ENCODE peak calls at places on chromosome 22, in six cellular contexts. C is WTC11, Q is astrocyte of the cerebellum, U is progenitor cell of endocrine pancreas, H is ovary, I is breast epithelium. K is an unnamed sample.

GRCh38 chr22:26172389-26172990 is 3.2 kb downstream of the SEZ6L start:
- DNase-seq in I (no peak), C (peak), Q (no peak), U (peak), H (no peak), K (peak)

GRCh38 chr22:39068033-39068785 is 8.9 kb upstream of the APOBEC3G start:
- DNase-seq in H (no peak), C (no peak), U (no peak), I (no peak), Q (no peak), K (no peak)

GRCh38 chr22:28920757-28921584 is 37.6 kb downstream of the ZNRF3 start:
- DNase-seq in Q (no peak), H (no peak), U (no peak), I (no peak), C (no peak), K (no peak)

GRCh38 chr22:30472994-30473720 is 1.3 kb upstream of the SEC14L3 start:
- DNase-seq in C (no peak), I (no peak), Q (no peak), H (no peak), U (no peak), K (no peak)

GRCh38 chr22:29069476-29069875 is 3.4 kb upstream of the KREMEN1 start:
- DNase-seq in C (no peak), U (no peak), Q (no peak), I (no peak), H (no peak), K (no peak)

GRCh38 chr22:44159811-44160210 is 20.9 kb upstream of the PARVG start:
- DNase-seq in C (no peak), H (no peak), U (no peak), Q (no peak), I (no peak), K (no peak)

GRCh38 chr22:37609240-37610152 is 862 bp downstream of the GGA1 start:
- DNase-seq in C (no peak), I (no peak), Q (no peak), H (no peak), U (no peak), K (no peak)

GRCh38 chr22:48546653-48547424 is 1280.8 kb downstream of the BRD1 start:
- DNase-seq in U (no peak), Q (no peak), C (no peak), I (no peak), H (no peak), K (no peak)

GRCh38 chr22:36541831-36542391 is 12.9 kb upstream of the EIF3D start:
- DNase-seq in C (no peak), Q (peak), I (no peak), U (no peak), H (no peak), K (peak)

GRCh38 chr22:26903030-26903856 is 245.9 kb downstream of the MIAT start:
- DNase-seq in I (no peak), H (peak), C (peak), Q (no peak), U (no peak), K (no peak)

GRCh38 chr22:48832592-48832991 is 995.1 kb downstream of the BRD1 start:
- DNase-seq in H (no peak), C (no peak), Q (no peak), U (no peak), I (no peak), K (no peak)

GRCh38 chr22:48748860-48749554 is 1078.7 kb downstream of the BRD1 start:
- DNase-seq in C (no peak), U (no peak), Q (no peak), I (no peak), H (no peak), K (no peak)

GRCh38 chr22:34096770-34097169 is 176.5 kb upstream of the LARGE1 start:
- DNase-seq in H (no peak), Q (no peak), C (no peak), U (no peak), I (no peak), K (no peak)

GRCh38 chr22:42646569-42647525 is 2.3 kb downstream of the CYB5R3 start:
- DNase-seq in U (no peak), I (peak), H (peak), C (no peak), Q (no peak), K (no peak)

GRCh38 chr22:39133871-39134270 is 18.6 kb downstream of the CBX7 start:
- DNase-seq in I (no peak), U (no peak), H (no peak), Q (no peak), C (no peak), K (no peak)

GRCh38 chr22:30262917-30263741 is 3.5 kb downstream of the OSM start:
- DNase-seq in U (peak), C (peak), I (peak), Q (no peak), H (peak), K (peak)

GRCh38 chr22:49083607-49084006 is 744.1 kb downstream of the BRD1 start:
- DNase-seq in U (no peak), I (no peak), C (no peak), H (no peak), Q (no peak), K (no peak)

GRCh38 chr22:29062286-29062949 is 787 bp upstream of the C22orf31 start:
- DNase-seq in Q (no peak), H (no peak), C (no peak), U (no peak), I (peak), K (no peak)

GRCh38 chr22:37410174-37411055 is 16.9 kb downstream of the ELFN2 start:
- DNase-seq in H (no peak), U (no peak), Q (no peak), C (no peak), I (no peak), K (no peak)

GRCh38 chr22:23763579-23764331 is 965 bp downstream of the C22orf15 start:
- DNase-seq in C (peak), H (no peak), Q (no peak), I (no peak), U (no peak), K (no peak)

GRCh38 chr22:26553056-26553752 is 36.7 kb downstream of the TPST2 start:
- DNase-seq in I (no peak), H (no peak), U (no peak), Q (peak), C (no peak), K (no peak)

GRCh38 chr22:44395116-44396005 is 82.6 kb upstream of the SHISAL1 start:
- DNase-seq in C (no peak), H (peak), Q (no peak), I (no peak), U (no peak), K (no peak)

GRCh38 chr22:21909871-21910270 is 42.4 kb upstream of the MAPK1 start:
- DNase-seq in I (no peak), C (no peak), U (no peak), Q (no peak), H (no peak), K (no peak)

GRCh38 chr22:24067587-24068376 is 56.7 kb downstream of the CABIN1 start:
- DNase-seq in U (no peak), I (peak), Q (no peak), C (no peak), H (no peak), K (no peak)

GRCh38 chr22:40408718-40409612 is 38.6 kb downstream of the SGSM3 start:
- DNase-seq in U (no peak), H (no peak), C (no peak), Q (no peak), I (no peak), K (no peak)

GRCh38 chr22:43004362-43005035 is 10.4 kb downstream of the PACSIN2 start:
- DNase-seq in I (no peak), C (no peak), Q (peak), U (no peak), H (no peak), K (peak)

GRCh38 chr22:43925433-43926348 is 2.1 kb downstream of the PNPLA3 start:
- DNase-seq in U (no peak), C (peak), I (peak), Q (no peak), H (no peak), K (no peak)

GRCh38 chr22:47294571-47294970 is 532.1 kb downstream of the TBC1D22A start:
- DNase-seq in H (no peak), U (no peak), Q (no peak), C (no peak), I (no peak), K (no peak)

GRCh38 chr22:24429411-24430365 is 2.3 kb downstream of the ADORA2A start:
- DNase-seq in H (no peak), U (no peak), I (no peak), Q (no peak), C (no peak), K (no peak)

GRCh38 chr22:30733081-30733680 is 38.5 kb downstream of the OSBP2 start:
- DNase-seq in H (no peak), I (no peak), U (no peak), Q (peak), C (no peak), K (no peak)

GRCh38 chr22:25763239-25763777 is 21.3 kb downstream of the MYO18B start:
- DNase-seq in C (no peak), H (no peak), U (no peak), I (no peak), Q (no peak), K (no peak)

GRCh38 chr22:43267332-43267731 is 75.8 kb downstream of the SCUBE1 start:
- DNase-seq in C (no peak), Q (no peak), I (no peak), U (no peak), H (no peak), K (no peak)

GRCh38 chr22:30249049-30250038 is 2.8 kb upstream of the LIF start:
- DNase-seq in Q (no peak), U (no peak), I (no peak), H (peak), C (no peak), K (peak)

GRCh38 chr22:23219787-23220484 is 39.6 kb downstream of the BCR start:
- DNase-seq in I (no peak), U (no peak), H (no peak), Q (no peak), C (no peak), K (peak)

DNA sequence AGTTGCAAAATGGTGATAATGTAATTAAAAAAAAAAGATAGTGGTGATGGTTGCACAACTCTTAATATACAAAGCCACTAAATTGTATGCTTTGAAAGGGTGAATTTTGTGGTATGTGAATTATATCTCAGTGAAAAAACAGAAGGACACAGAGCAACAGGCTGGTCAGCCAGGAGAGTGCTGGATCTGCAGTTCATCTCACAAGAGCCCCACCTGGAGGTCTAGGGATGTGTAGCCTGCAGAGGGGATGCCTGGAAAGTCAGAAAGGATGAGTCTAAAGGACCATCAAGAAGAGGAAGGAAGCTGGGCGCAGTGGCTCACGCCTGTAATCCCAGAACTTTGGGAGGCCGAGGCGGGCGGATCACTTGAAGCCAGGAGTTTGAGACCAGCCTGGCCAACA is 9.0 kb downstream of the POLR3H start:
- DNase-seq in I (no peak), C (peak), U (no peak), Q (no peak), H (no peak), K (no peak)
- TF ChIP-seq CTCF in I (no peak), C (no peak), U (peak), Q (peak), H (no peak), K (no peak)

GRCh38 chr22:20873215-20873614 is 14.4 kb downstream of the SNAP29 start:
- DNase-seq in I (no peak), U (no peak), H (no peak), C (no peak), Q (no peak), K (no peak)

GRCh38 chr22:20881231-20881630 is 22.4 kb downstream of the SNAP29 start:
- DNase-seq in H (no peak), U (no peak), C (no peak), Q (no peak), I (no peak), K (peak)

GRCh38 chr22:20877715-20878114 is 18.9 kb downstream of the SNAP29 start:
- DNase-seq in I (no peak), Q (no peak), C (no peak), H (no peak), U (no peak), K (no peak)

DNA sequence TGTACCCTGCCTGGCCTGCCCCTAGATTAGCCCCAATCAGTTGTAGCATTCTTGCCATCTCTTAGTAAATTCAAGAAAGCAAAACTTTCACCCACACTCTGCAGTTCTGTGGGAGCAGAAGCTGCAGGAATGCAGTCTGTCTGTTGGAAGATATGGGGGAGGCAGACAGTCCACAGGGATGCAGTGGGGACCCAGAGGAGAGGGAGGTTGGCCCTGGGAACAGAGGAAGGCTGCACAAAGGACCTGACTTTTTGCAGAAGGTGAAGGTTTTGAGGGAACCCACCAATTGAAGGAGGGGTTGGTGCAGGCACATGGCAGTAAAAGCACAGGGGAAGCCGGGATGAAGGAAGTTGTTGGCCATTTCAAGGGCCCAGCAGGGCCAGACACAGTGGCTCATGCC is 16.5 kb downstream of the SNAP29 start:
- DNase-seq in U (no peak), H (no peak), Q (no peak), C (no peak), I (no peak), K (no peak)
- TF ChIP-seq CTCF in U (no peak), H (no peak), Q (no peak), C (no peak), I (no peak), K (no peak)

DNA sequence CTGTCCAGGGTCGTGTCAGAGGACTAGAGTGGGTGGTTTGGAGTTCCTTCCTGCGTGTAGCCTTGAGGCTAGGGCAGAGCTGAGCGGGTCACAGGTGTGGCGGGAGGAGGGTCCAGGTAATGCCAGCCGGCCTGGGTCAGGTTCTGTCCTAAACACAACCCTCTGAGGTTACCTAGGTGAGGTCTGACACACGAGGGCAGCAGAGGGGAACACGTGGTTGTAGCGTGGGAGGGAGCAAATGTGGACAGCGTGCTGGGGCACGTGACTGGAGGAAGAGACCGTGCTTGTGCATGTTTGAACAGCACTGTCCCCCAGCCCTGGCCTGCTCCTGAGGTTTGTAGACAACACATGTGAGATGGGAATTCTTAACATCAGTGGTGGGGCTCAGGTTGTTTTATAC is 13.1 kb downstream of the MOV10L1 start:
- DNase-seq in I (peak), H (no peak), U (no peak), C (no peak), Q (no peak), K (no peak)
- TF ChIP-seq CTCF in I (no peak), H (no peak), U (no peak), C (no peak), Q (no peak), K (no peak)

DNA sequence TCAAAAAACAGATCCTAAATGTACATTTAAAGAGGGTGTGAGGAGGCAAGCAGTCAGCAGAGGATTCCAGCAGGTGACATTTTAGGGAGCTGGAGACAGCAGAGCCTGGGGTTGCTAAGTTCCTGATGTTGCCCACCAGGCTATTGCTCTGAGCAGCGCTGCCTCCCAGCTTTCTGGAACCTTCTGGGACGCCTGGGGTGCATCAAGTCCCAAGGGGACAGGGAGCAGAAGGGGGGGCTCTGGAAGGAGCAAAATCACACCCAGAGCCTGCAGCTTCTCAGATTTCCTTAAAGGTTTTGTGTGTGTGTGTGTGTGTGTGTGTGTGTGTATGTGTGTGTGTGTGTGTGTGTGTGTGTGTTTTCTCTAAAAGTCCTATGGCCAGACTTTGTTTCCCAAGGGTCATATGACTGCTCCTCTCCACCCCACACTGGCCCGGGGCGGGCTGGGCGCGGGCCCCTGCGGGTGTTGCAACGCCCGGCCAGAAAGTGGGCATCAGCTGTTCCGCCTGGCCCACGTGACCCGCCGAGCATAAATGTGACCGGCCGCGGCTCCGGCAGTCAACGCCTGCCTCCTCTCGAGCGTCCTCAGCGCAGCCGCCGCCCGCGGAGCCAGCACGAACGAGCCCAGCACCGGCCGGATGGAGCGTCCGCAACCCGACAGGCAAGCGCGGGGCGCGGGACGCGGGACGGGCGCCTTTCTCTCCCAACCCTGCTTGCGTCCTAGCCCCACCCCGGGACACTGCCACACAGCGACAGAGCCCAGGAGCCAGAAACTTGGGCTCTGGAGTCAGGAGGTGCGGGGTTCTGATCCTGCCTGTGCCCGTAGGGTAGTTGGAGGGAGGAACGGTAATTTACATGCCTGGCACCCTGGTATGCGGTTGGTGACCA is at the start of gene HMOX1:
- DNase-seq in Q (peak), H (peak), U (peak), C (peak), I (peak), K (peak)
- TF ChIP-seq CTCF in Q (peak), H (no peak), U (no peak), C (no peak), I (no peak), K (no peak)

GRCh38 chr22:31750365-31751284 is 693 bp upstream of the PRR14L start:
- DNase-seq in H (no peak), C (no peak), Q (no peak), I (no peak), U (no peak), K (no peak)

GRCh38 chr22:31754813-31755212 is 994 bp downstream of the DEPDC5 start:
- DNase-seq in U (no peak), H (no peak), Q (no peak), C (no peak), I (no peak), K (no peak)

GRCh38 chr22:31753005-31753633 is 700 bp upstream of the DEPDC5 start:
- DNase-seq in C (peak), I (peak), Q (no peak), U (peak), H (peak), K (peak)

GRCh38 chr22:31752096-31752847 is 1.5 kb upstream of the DEPDC5 start:
- DNase-seq in H (no peak), Q (no peak), I (no peak), C (no peak), U (no peak), K (no peak)

DNA sequence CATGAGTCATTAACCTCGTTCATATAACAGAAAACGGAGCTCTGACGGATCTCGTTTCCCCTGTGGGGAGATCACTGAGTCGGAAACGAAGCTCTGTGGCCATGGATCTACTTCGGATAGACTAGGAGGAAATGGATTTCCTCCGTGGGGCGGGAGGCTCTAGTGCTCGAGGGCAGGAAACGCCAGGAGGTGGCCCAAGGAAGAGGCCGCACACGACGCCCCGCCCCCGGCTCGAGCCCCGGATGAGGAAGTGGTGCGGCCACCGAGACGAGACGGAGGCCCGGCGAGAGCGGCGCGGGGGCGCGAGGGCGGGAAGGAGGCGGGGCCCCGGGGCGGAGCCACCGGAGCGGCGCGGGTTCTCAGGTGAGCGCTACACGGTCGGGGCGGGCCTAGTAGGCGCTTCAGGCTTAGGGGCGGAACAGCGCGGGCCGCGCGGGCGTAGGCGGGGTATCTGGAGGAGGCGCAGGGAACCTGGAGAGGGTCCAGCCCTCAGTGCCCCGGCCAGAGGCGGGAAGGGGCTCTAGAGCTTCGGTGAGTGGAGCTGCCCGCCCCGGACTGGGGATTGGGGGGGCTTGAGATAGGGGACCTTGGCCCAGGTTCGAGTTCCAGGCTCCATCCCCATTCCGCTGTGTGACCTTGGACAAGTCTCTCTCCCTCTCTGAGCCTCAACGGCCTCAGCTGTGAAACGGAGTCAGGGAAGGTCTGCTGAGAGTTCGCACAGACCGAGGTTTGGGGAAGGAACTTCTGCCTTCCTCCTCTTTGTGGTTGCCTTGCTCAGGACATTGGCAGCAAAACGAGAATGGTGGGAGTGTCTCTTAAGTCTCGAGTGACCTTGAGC is at the start of gene DEPDC5:
- DNase-seq in H (peak), Q (peak), U (peak), C (peak), I (peak), K (peak)
- TF ChIP-seq CTCF in H (no peak), Q (no peak), U (no peak), C (no peak), I (no peak), K (no peak)

GRCh38 chr22:45948081-45948648 is 28.8 kb downstream of the WNT7B start:
- DNase-seq in H (no peak), U (no peak), C (no peak), I (no peak), Q (no peak), K (no peak)
- TF ChIP-seq CTCF in H (no peak), U (no peak), C (no peak), I (no peak), Q (no peak), K (no peak)